ENCODE peak calls at places on chromosome 15, in four cellular contexts. L is tibial artery, D is lung, J is heart left ventricle. C is an unnamed sample.

GRCh38 chr15:99507732-99508571 is 57.8 kb upstream of the MEF2A start:
- DNase-seq in L (peak; percentile 77), D (no peak), J (peak; percentile 51), C (peak; percentile 32)

GRCh38 chr15:86570738-86571137 is 491.1 kb downstream of the AGBL1 start:
- DNase-seq in L (no peak), D (no peak), J (no peak), C (no peak)

GRCh38 chr15:68581725-68582124 is 2.9 kb downstream of the CORO2B start:
- DNase-seq in D (no peak), J (no peak), L (peak; percentile 51), C (no peak)

GRCh38 chr15:94297543-94297942 is 66.2 kb downstream of the MCTP2 start:
- DNase-seq in J (no peak), L (no peak), D (no peak), C (no peak)

GRCh38 chr15:67469680-67470079 is 51.3 kb upstream of the C15orf61 start:
- DNase-seq in J (no peak), L (no peak), D (no peak), C (no peak)

GRCh38 chr15:99450896-99451358 is 114.9 kb upstream of the MEF2A start:
- DNase-seq in L (peak; percentile 78), D (peak; percentile 54), J (peak; percentile 90), C (no peak)

GRCh38 chr15:96692826-96693225 is 362.3 kb downstream of the NR2F2 start:
- DNase-seq in D (no peak), L (no peak), J (no peak), C (no peak)

GRCh38 chr15:81160312-81161214 is 26.5 kb downstream of the CFAP161 start:
- DNase-seq in J (peak; percentile 77), L (peak; percentile 79), D (no peak), C (peak; percentile 6)

GRCh38 chr15:76330281-76330680 is 6.3 kb upstream of the ISL2 start:
- DNase-seq in D (no peak), L (no peak), J (no peak), C (peak; percentile 36)

GRCh38 chr15:38197553-38197952 is 55.1 kb upstream of the SPRED1 start:
- DNase-seq in D (no peak), L (no peak), J (no peak), C (no peak)

GRCh38 chr15:32838820-32839219 is 121.0 kb downstream of the GREM1 start:
- DNase-seq in L (no peak), J (no peak), D (peak; percentile 30), C (peak; percentile 79)

GRCh38 chr15:70789213-70789612 is 25.9 kb upstream of the UACA start:
- DNase-seq in L (no peak), J (no peak), D (no peak), C (no peak)

GRCh38 chr15:58931985-58932384 is 1.5 kb downstream of the SLTM start:
- DNase-seq in L (no peak), D (peak; percentile 54), J (peak; percentile 20), C (peak; percentile 34)

GRCh38 chr15:51094606-51095569 is at the start of gene TNFAIP8L3:
- DNase-seq in D (peak; percentile 32), L (peak; percentile 75), J (peak; percentile 25), C (no peak)

GRCh38 chr15:57133127-57133968 is 214.9 kb downstream of the TCF12 start:
- DNase-seq in L (no peak), D (no peak), J (no peak), C (peak; percentile 52)

GRCh38 chr15:69403611-69404010 is 10.5 kb upstream of the KIF23 start:
- DNase-seq in J (no peak), D (no peak), L (no peak), C (no peak)

GRCh38 chr15:75034615-75035014 is 11.2 kb downstream of the PPCDC start:
- DNase-seq in L (no peak), J (no peak), D (no peak), C (no peak)

GRCh38 chr15:59594493-59594942 is 17.1 kb upstream of the GCNT3 start:
- DNase-seq in D (no peak), J (no peak), L (no peak), C (no peak)

GRCh38 chr15:91944334-91944733 is 90.8 kb downstream of the SLCO3A1 start:
- DNase-seq in J (no peak), D (no peak), L (no peak), C (no peak)

GRCh38 chr15:85024509-85025336 is 43.1 kb downstream of the PDE8A start:
- DNase-seq in D (no peak), L (no peak), J (no peak), C (peak; percentile 53)

GRCh38 chr15:77107068-77107467 is 36.2 kb upstream of the TSPAN3 start:
- DNase-seq in L (no peak), D (no peak), J (peak; percentile 73), C (no peak)

GRCh38 chr15:93087825-93088199 is 1.2 kb downstream of the RGMA start:
- DNase-seq in J (peak; percentile 63), D (peak; percentile 75), L (peak; percentile 86), C (peak; percentile 60)

GRCh38 chr15:56192659-56193442 is 50.8 kb downstream of the RFX7 start:
- DNase-seq in J (no peak), L (no peak), D (no peak), C (no peak)

GRCh38 chr15:59437473-59437776 is 561 bp upstream of the FAM81A start:
- DNase-seq in J (peak; percentile 9), D (no peak), L (no peak), C (no peak)

GRCh38 chr15:67101981-67102929 is 36.9 kb downstream of the SMAD3 start:
- DNase-seq in L (no peak), J (no peak), D (no peak), C (no peak)

GRCh38 chr15:81293728-81294500 is 30.0 kb downstream of the STARD5 start:
- DNase-seq in J (no peak), D (no peak), L (peak; percentile 58), C (no peak)

GRCh38 chr15:67549736-67550135 is 7.2 kb downstream of the MAP2K5 start:
- DNase-seq in J (no peak), D (no peak), L (no peak), C (no peak)

GRCh38 chr15:39279331-39279730 is 301.5 kb upstream of the THBS1 start:
- DNase-seq in J (no peak), D (no peak), L (no peak), C (no peak)

GRCh38 chr15:76529911-76530310 is 193.3 kb downstream of the ISL2 start:
- DNase-seq in D (no peak), L (no peak), J (no peak), C (no peak)

GRCh38 chr15:100141304-100142080 is 200.3 kb downstream of the ADAMTS17 start:
- DNase-seq in J (no peak), L (no peak), D (no peak), C (no peak)

GRCh38 chr15:69472575-69472974 is 20.0 kb downstream of the RPLP1 start:
- DNase-seq in J (no peak), D (no peak), L (no peak), C (no peak)

GRCh38 chr15:51647128-51647562 is 24.6 kb upstream of the DMXL2 start:
- DNase-seq in L (peak; percentile 78), J (peak; percentile 47), D (peak; percentile 42), C (no peak)

GRCh38 chr15:45131510-45131909 is 1.7 kb downstream of the DUOX1 start:
- DNase-seq in D (no peak), J (no peak), L (no peak), C (no peak)
- H3K27me3 ChIP-seq in D (no peaks in the 10 kb centered on the region), J (peaks cover 75% of the 10 kb centered on the region), L (peaks cover 3% of the 10 kb centered on the region), C (peaks cover 54% of the 10 kb centered on the region)

GRCh38 chr15:65916664-65917406 is 47.5 kb downstream of the RAB11A start:
- DNase-seq in D (peak; percentile 49), J (peak; percentile 43), L (peak; percentile 74), C (peak; percentile 79)

GRCh38 chr15:65917936-65918335 is 48.6 kb downstream of the RAB11A start:
- DNase-seq in L (no peak), D (no peak), J (no peak), C (no peak)

GRCh38 chr15:65916041-65916663 is 46.9 kb downstream of the RAB11A start:
- DNase-seq in J (no peak), L (no peak), D (no peak), C (no peak)

GRCh38 chr15:65918357-65918920 is 49.1 kb downstream of the RAB11A start:
- DNase-seq in L (no peak), D (no peak), J (no peak), C (no peak)

DNA sequence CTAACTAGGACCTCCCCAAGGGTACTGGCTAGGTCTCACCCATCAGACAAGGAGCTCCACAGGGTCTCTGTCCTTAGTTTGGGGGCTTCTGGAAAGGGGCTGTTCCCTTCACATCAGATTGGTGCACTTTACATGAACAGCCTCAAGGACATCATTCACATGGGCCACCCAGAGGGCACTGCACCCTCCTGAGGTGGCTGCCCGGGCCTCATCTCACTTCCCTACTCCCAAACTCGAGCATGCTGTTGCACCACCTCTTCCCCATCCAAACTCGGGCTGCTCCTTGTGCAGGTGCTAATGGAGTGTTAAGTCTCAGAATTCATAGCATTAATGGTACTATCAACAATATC is 48.1 kb downstream of the RAB11A start:
- DNase-seq in J (no peak), L (no peak), D (no peak), C (no peak)
- H3K4me1 ChIP-seq in J (peaks cover 19% of the 10 kb centered on the region), L (peaks cover 11% of the 10 kb centered on the region), D (no peaks in the 10 kb centered on the region), C (peaks cover 11% of the 10 kb centered on the region)

DNA sequence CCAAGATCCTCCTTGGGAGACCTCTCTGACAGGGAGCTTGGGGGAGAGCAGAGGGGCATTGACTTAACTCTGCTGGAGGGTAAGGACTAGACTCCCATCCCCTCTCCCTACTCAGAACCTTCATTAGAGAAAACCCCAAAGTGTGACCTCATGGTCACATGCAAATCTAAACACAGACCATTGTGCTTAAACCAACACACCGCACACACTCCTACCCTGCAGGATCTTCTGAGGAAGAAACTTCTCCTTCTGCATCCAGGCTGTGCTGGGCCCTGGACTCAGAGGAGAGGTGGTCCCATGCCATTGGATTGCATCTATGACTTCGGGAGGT is 797 bp upstream of the PARP16 start:
- DNase-seq in J (no peak), D (no peak), L (no peak), C (no peak)
- H3K4me3 ChIP-seq in J (no peak overlapping the region), D (no peak overlapping the region), L (no peak overlapping the region), C (no peak overlapping the region)

GRCh38 chr15:73813071-73813470 is 59.9 kb upstream of the INSYN1 start:
- DNase-seq in L (no peak), J (no peak), D (no peak), C (no peak)

GRCh38 chr15:73821181-73821580 is 52.2 kb upstream of the TBC1D21 start:
- DNase-seq in J (no peak), L (no peak), D (no peak), C (no peak)

GRCh38 chr15:73822998-73823397 is 50.4 kb upstream of the TBC1D21 start:
- DNase-seq in L (no peak), D (no peak), J (no peak), C (no peak)

GRCh38 chr15:73818308-73818985 is 54.9 kb upstream of the TBC1D21 start:
- DNase-seq in D (no peak), J (no peak), L (no peak), C (no peak)
- H3K27me3 ChIP-seq in D (no peaks in the 10 kb centered on the region), J (no peaks in the 10 kb centered on the region), L (no peaks in the 10 kb centered on the region), C (peaks cover 9% of the 10 kb centered on the region)

C was measured in SJSA1.